ENCODE peak calls at places on chromosomes 4 and X, in eight cellular contexts. K is bronchial epithelial cell, X is fibroblast of mammary gland, S is IMR-90, M is PC-3, N is cardiac fibroblast, W is right lobe of liver, Q is lower leg skin. T is an unnamed sample.

GRCh38 chr4:188005561-188005960 is 10.0 kb downstream of the ZFP42 start:
- DNase-seq in K (no peak), Q (no peak), W (no peak), S (no peak), X (no peak), M (no peak), N (no peak), T (no peak)

GRCh38 chrX:9604111-9604907 is 139.5 kb downstream of the TBL1X start:
- DNase-seq in Q (peak), K (no peak), X (peak), M (no peak), W (peak), N (peak), S (no peak), T (no peak)

GRCh38 chr4:67051000-67051789 is 494.1 kb downstream of the CENPC start:
- DNase-seq in W (no peak), S (no peak), N (no peak), K (peak), Q (no peak), X (no peak), M (no peak), T (peak)

GRCh38 chr4:8819421-8820177 is 52.0 kb downstream of the HMX1 start:
- DNase-seq in W (peak), K (no peak), X (no peak), Q (no peak), S (no peak), M (no peak), N (no peak), T (no peak)

GRCh38 chrX:23828894-23829293 is 45.9 kb downstream of the SAT1 start:
- DNase-seq in Q (no peak), S (peak), X (no peak), N (no peak), K (no peak), M (no peak), W (no peak), T (no peak)

GRCh38 chr4:187354740-187355139 is 631.1 kb upstream of the FAT1 start:
- DNase-seq in N (no peak), X (no peak), Q (no peak), S (no peak), K (peak), W (no peak), M (peak), T (peak)

GRCh38 chr4:114694770-114695169 is 96.2 kb downstream of the UGT8 start:
- DNase-seq in K (peak), X (peak), W (no peak), Q (no peak), N (peak), S (peak), M (peak), T (peak)

GRCh38 chr4:77938560-77938959 is 75.9 kb downstream of the MRPL1 start:
- DNase-seq in X (no peak), W (no peak), Q (no peak), S (no peak), K (no peak), M (no peak), N (no peak), T (no peak)

GRCh38 chr4:105306158-105306781 is 159.6 kb downstream of the TET2 start:
- DNase-seq in W (no peak), Q (no peak), N (peak), S (no peak), X (peak), M (peak), K (peak), T (peak)

GRCh38 chr4:106338671-106339070 is 22.3 kb downstream of the AIMP1 start:
- DNase-seq in S (no peak), K (no peak), W (no peak), X (no peak), M (no peak), N (no peak), Q (no peak), T (no peak)

GRCh38 chr4:184503869-184504300 is 29.5 kb upstream of the IRF2 start:
- DNase-seq in W (no peak), X (peak), M (no peak), Q (no peak), S (peak), N (no peak), K (peak), T (peak)

GRCh38 chr4:104382961-104383360 is 111.7 kb downstream of the CXXC4 start:
- DNase-seq in Q (no peak), M (no peak), S (no peak), K (no peak), N (no peak), W (no peak), X (no peak), T (peak)

GRCh38 chr4:6906046-6906445 is 3.6 kb upstream of the TBC1D14 start:
- DNase-seq in X (no peak), W (peak), K (no peak), M (no peak), N (no peak), S (no peak), Q (peak), T (peak)

GRCh38 chrX:118459494-118459893 is 36.1 kb upstream of the DOCK11 start:
- DNase-seq in K (peak), W (no peak), S (peak), M (peak), Q (no peak), X (peak), N (peak), T (peak)

GRCh38 chrX:138710311-138710791 is 1.2 kb downstream of the FGF13 start:
- DNase-seq in X (no peak), M (no peak), W (no peak), N (no peak), K (no peak), S (no peak), Q (peak), T (no peak)

GRCh38 chr4:52641853-52642563 is 17.1 kb downstream of the USP46 start:
- DNase-seq in S (peak), M (peak), W (no peak), K (peak), N (no peak), Q (no peak), X (peak), T (peak)

GRCh38 chr4:64465263-64465662 is 56.0 kb upstream of the TECRL start:
- DNase-seq in Q (no peak), X (no peak), K (no peak), N (peak), S (no peak), W (no peak), M (no peak), T (no peak)

GRCh38 chr4:24730256-24731001 is 64.9 kb upstream of the SOD3 start:
- DNase-seq in M (no peak), W (no peak), Q (peak), K (no peak), N (peak), X (peak), S (peak), T (no peak)

GRCh38 chr4:34861661-34862060 is 1382.7 kb downstream of the ARAP2 start:
- DNase-seq in M (no peak), N (no peak), K (no peak), Q (no peak), W (no peak), X (no peak), S (no peak), T (no peak)

GRCh38 chrX:110563276-110563675 is 204.6 kb downstream of the RTL9 start:
- DNase-seq in M (peak), X (peak), W (no peak), S (no peak), K (no peak), Q (no peak), N (no peak), T (no peak)

GRCh38 chrX:53080628-53081580 is 1.3 kb upstream of the TSPYL2 start:
- DNase-seq in M (no peak), W (no peak), K (no peak), X (peak), Q (no peak), S (peak), N (peak), T (no peak)

GRCh38 chr4:40916218-40916555 is 166.4 kb downstream of the NSUN7 start:
- DNase-seq in K (peak), N (peak), M (no peak), Q (no peak), W (no peak), S (peak), X (peak), T (peak)

GRCh38 chr4:11496313-11496956 is 67.7 kb upstream of the HS3ST1 start:
- DNase-seq in X (no peak), M (peak), S (peak), W (no peak), K (peak), N (no peak), Q (no peak), T (peak)

GRCh38 chr4:177302371-177303100 is 7.1 kb upstream of the NEIL3 start:
- DNase-seq in Q (no peak), N (no peak), X (peak), W (no peak), S (peak), K (no peak), M (no peak), T (no peak)

GRCh38 chrX:111467896-111468295 is 43.5 kb upstream of the SERTM2 start:
- DNase-seq in N (no peak), S (no peak), K (no peak), W (no peak), Q (peak), M (no peak), X (no peak), T (no peak)

GRCh38 chr4:188603646-188604045 is 464.4 kb downstream of the TRIML1 start:
- DNase-seq in W (no peak), S (peak), N (no peak), M (no peak), K (no peak), Q (no peak), X (peak), T (no peak)

GRCh38 chrX:55007633-55008032 is 7.5 kb downstream of the APEX2 start:
- DNase-seq in W (no peak), M (peak), N (peak), X (peak), K (peak), S (peak), Q (no peak), T (peak)

GRCh38 chr4:98804403-98804802 is 124.5 kb downstream of the EIF4E start:
- DNase-seq in W (no peak), M (no peak), K (no peak), N (no peak), Q (no peak), X (no peak), S (no peak), T (no peak)

GRCh38 chrX:363621-364375 is 22.9 kb downstream of the PPP2R3B start:
- DNase-seq in S (no peak), Q (no peak), M (no peak), W (no peak), K (no peak), X (no peak), N (no peak), T (no peak)

GRCh38 chrX:15158736-15159406 is 111.0 kb downstream of the ASB9 start:
- DNase-seq in W (no peak), X (peak), M (peak), N (no peak), S (no peak), Q (no peak), K (peak), T (peak)

GRCh38 chr4:81214518-81215218 is 354 bp downstream of the PRKG2 start:
- DNase-seq in K (no peak), X (peak), N (peak), S (peak), W (no peak), M (no peak), Q (peak), T (peak)

GRCh38 chr4:98919996-98920395 is 8.9 kb downstream of the EIF4E start:
- DNase-seq in M (peak), S (peak), N (peak), W (no peak), K (peak), X (peak), Q (no peak), T (peak)

GRCh38 chr4:26787461-26788340 is 72.9 kb upstream of the STIM2 start:
- DNase-seq in X (peak), Q (no peak), M (peak), S (peak), N (peak), W (peak), K (peak), T (peak)

GRCh38 chr4:158948071-158948470 is 154.8 kb upstream of the RAPGEF2 start:
- DNase-seq in W (no peak), X (no peak), Q (no peak), K (no peak), S (no peak), N (no peak), M (no peak), T (no peak)

GRCh38 chr4:154741877-154742851 is 1.6 kb upstream of the LRAT start:
- DNase-seq in K (no peak), N (peak), W (no peak), S (no peak), Q (no peak), X (no peak), M (no peak), T (no peak)

GRCh38 chr4:61997813-61998212 is 797.7 kb downstream of the ADGRL3 start:
- DNase-seq in K (no peak), S (no peak), W (no peak), N (no peak), M (no peak), Q (no peak), X (no peak), T (no peak)

GRCh38 chr4:3530051-3530450 is 2.2 kb downstream of the LRPAP1 start:
- DNase-seq in X (no peak), S (no peak), N (no peak), Q (peak), K (no peak), W (peak), M (no peak), T (no peak)
- H3K4me3 ChIP-seq in X (no peak), S (no peak), N (no peak), Q (no peak), K (no peak), W (no peak), M (peak), T (peak)

DNA sequence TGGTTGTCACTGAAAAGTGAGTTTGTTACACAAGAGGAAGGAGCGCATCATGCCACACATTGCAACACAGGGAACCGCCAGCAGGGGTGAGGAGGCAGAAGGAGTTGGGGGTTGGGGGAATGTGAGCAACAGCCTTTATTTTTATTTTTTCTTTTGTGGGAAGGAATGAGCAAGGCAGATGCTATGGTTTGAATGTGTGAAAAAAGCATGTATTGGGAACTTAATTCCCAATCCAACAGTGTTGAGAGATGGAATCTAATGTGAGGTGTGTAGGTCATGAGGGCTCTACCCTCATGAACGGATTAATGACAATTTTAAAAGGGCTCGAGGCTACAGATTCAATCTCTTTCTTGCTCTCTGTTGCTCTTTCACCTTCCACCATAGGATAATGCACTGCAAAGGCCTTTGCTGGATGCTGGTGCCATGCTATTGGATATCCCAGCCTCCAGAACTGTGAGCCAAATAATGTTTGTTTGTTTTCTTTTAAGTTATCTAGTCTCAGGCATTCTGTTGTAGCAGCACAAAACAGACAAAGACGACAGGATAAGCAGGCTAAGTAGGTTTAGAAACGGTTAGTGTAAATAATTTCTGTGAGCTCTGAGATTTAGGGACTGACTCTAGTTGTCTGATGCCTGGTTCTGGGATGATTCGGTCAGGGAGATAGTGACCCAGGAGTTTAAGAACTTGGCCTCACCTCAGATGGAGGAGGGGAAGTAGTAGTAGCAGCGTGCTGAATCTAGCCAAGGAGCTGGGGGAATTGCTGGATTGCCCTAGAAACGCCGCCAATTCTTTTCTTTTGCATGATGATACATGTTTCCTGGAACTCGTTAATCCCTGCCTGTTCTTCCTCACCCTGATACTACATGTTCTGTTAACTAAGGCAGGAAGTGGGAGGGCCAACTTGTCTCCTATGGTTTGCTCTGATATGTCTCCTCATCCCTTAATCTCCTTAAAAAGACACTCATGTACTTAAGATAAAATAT is 156.6 kb upstream of the CTSO start:
- DNase-seq in K (peak), S (peak), M (no peak), W (no peak), Q (no peak), X (peak), N (peak), T (peak)
- TF ChIP-seq CTCF in K (peak), S (no peak), M (peak), W (no peak), Q (no peak), X (peak), N (peak), T (peak)

DNA sequence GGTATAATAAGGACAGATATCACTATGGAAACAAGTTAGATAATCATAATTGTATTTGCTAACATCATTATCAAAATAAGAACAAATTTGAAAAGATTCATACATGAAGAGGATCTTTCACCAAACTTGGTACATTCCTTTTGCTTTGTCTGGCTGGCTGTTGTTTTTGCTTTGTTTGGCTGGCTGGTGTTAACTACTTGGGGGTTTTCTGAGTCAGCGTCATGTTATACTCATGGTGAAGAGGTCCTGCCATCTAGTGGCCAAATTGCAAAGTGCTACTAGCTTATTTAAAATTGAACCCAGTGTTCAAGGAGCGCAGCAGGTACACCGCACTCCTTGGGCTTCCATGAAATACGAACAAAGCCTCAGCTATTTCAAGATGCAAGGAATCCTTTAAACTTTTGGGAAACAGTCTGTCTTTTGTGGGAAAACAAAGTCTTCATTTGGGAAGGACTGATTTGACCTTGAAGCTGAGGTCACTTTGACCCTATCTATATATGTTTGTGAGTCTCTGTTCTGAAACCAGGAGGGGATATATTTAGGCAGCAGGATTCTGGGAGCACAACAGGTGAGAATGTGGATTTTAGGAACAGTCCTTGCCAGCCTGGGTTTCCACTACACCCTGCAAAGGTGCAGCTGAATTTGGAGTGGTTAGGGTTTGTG is 129.7 kb downstream of the PLS3 start:
- DNase-seq in S (peak), N (peak), Q (no peak), W (no peak), X (peak), M (peak), K (peak), T (peak)
- H3K4me3 ChIP-seq in S (no peak), N (no peak), Q (no peak), W (no peak), X (no peak), M (no peak), K (no peak), T (no peak)

DNA sequence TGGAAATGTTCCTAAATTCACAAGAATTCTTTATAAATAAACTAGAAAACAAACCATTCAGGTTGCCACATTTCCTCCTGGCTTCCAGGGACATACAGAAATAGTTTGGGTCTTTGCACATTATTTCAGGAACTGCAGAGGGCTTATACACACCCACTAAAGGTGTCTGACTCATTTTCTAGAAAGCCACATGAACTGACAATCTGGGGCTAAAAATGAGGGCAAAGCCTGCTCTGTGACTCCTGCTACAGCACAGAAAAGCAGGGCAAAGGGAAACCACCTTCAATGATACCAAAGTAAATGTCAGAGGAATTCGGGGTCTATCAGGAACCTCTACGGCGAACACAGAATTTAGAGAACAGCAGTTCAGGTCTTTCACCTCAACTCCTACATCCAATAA is 112.2 kb upstream of the MAP3K15 start:
- DNase-seq in K (peak), S (peak), X (peak), W (no peak), N (no peak), Q (no peak), M (peak), T (peak)
- TF ChIP-seq CTCF in K (no peak), S (no peak), X (no peak), W (no peak), N (no peak), Q (no peak), M (no peak), T (no peak)

DNA sequence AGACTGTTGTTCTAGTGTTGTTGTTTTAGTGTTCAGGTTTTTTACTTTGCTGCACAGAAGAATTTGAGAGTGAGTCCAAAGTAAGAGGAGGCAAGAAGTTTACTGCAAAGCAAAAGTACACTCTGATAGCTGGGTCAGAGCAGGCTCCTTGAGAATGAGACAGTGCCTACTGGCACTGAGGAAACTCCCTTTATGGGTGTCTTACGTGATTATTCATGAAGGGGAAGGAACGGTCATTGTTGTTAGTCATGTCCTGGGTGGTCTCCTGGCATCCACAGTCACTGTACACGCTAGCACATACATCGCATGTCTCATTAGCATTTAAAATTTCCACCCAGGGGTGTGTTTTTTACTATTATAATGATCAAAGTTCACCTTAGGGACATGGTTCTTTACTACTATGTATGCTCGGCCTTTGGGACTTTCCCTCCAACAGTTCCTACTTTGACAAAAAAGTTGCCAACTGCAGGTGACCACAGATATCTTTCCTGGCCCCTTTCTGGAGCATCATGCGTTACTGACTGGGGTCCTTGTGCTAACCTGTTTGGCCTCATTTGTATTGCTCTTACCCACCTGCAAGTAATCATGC is 688.9 kb upstream of the AMOT start:
- DNase-seq in M (no peak), S (no peak), K (no peak), N (no peak), W (no peak), Q (no peak), X (no peak), T (no peak)
- H3K4me3 ChIP-seq in M (no peak), S (no peak), K (no peak), N (no peak), W (no peak), Q (no peak), X (no peak), T (no peak)

DNA sequence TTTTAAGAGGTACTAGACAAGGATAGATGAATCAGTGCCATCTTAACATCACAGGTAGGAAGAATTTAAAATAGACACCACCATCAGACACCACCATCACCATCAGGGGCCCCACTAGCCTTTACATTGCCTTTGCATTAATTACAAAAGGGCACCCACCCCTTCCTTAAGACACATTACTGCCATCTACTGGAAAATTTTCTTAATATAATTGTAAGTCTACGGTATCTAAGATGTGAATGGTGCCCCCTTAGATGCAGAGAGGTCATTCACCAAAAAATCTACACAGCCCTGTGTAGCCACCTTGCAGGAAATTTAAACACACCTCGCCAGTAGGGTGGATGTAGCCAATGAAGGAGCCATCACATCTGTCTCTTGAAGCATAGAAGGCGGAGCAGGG is 184.1 kb downstream of the MID1IP1 start:
- DNase-seq in S (peak), M (peak), K (peak), X (peak), N (peak), Q (no peak), W (no peak), T (peak)
- TF ChIP-seq CTCF in S (peak), M (peak), K (no peak), X (peak), N (no peak), Q (no peak), W (peak), T (peak)

GRCh38 chrX:20140410-20140809 is 1.2 kb downstream of the EIF1AX start:
- DNase-seq in S (no peak), X (no peak), K (no peak), M (no peak), N (no peak), W (no peak), Q (no peak), T (no peak)
- H3K4me3 ChIP-seq in S (peak), X (peak), K (peak), M (peak), N (peak), W (peak), Q (no peak), T (peak)